ENCODE peak calls at places on chromosome 1, in seven cellular contexts. One of them, this sample, is unnamed.

GRCh38 chr1:30388386-30388785 is 335.0 kb downstream of the MATN1 start:
- DNase-seq in Panc1: no peak
- DNase-seq in K562: no peak
- DNase-seq in HepG2: no peak
- DNase-seq in SK-N-SH: no peak
- DNase-seq in H1: no peak
- DNase-seq in GM12878: no peak
- DNase-seq in this sample: no peak

GRCh38 chr1:245378352-245379144 is 223.8 kb downstream of the KIF26B start:
- DNase-seq in GM12878: no peak
- DNase-seq in HepG2: no peak
- DNase-seq in H1: no peak
- DNase-seq in SK-N-SH: peak
- DNase-seq in K562: no peak
- DNase-seq in Panc1: no peak
- DNase-seq in this sample: no peak

GRCh38 chr1:62107923-62108322 is 86.7 kb upstream of the L1TD1 start:
- DNase-seq in HepG2: no peak
- DNase-seq in H1: no peak
- DNase-seq in Panc1: no peak
- DNase-seq in GM12878: no peak
- DNase-seq in SK-N-SH: no peak
- DNase-seq in K562: no peak
- DNase-seq in this sample: no peak

GRCh38 chr1:208048904-208049303 is 138.0 kb upstream of the CD34 start:
- DNase-seq in K562: no peak
- DNase-seq in SK-N-SH: no peak
- DNase-seq in GM12878: no peak
- DNase-seq in HepG2: no peak
- DNase-seq in H1: no peak
- DNase-seq in Panc1: no peak
- DNase-seq in this sample: no peak

GRCh38 chr1:243461700-243462099 is 205.9 kb downstream of the SDCCAG8 start:
- DNase-seq in GM12878: no peak
- DNase-seq in HepG2: no peak
- DNase-seq in Panc1: no peak
- DNase-seq in SK-N-SH: no peak
- DNase-seq in H1: peak
- DNase-seq in K562: no peak
- DNase-seq in this sample: no peak

GRCh38 chr1:167443757-167444156 is 74.6 kb downstream of the CD247 start:
- DNase-seq in K562: no peak
- DNase-seq in SK-N-SH: no peak
- DNase-seq in H1: peak
- DNase-seq in HepG2: no peak
- DNase-seq in Panc1: no peak
- DNase-seq in GM12878: no peak
- DNase-seq in this sample: no peak

GRCh38 chr1:1968767-1969504 is 34.6 kb downstream of the CFAP74 start:
- DNase-seq in HepG2: no peak
- DNase-seq in Panc1: no peak
- DNase-seq in SK-N-SH: no peak
- DNase-seq in K562: no peak
- DNase-seq in GM12878: no peak
- DNase-seq in H1: no peak
- DNase-seq in this sample: peak

GRCh38 chr1:53982762-53983101 is 35.3 kb downstream of the LDLRAD1 start:
- DNase-seq in H1: no peak
- DNase-seq in HepG2: no peak
- DNase-seq in Panc1: no peak
- DNase-seq in SK-N-SH: no peak
- DNase-seq in GM12878: no peak
- DNase-seq in K562: no peak
- DNase-seq in this sample: no peak

GRCh38 chr1:3242408-3243270 is 173.6 kb downstream of the PRDM16 start:
- DNase-seq in K562: no peak
- DNase-seq in GM12878: no peak
- DNase-seq in Panc1: no peak
- DNase-seq in SK-N-SH: no peak
- DNase-seq in HepG2: no peak
- DNase-seq in H1: no peak
- DNase-seq in this sample: no peak

GRCh38 chr1:202501281-202501680 is 152.8 kb downstream of the PPP1R12B start:
- DNase-seq in Panc1: peak
- DNase-seq in H1: no peak
- DNase-seq in K562: peak
- DNase-seq in GM12878: no peak
- DNase-seq in SK-N-SH: peak
- DNase-seq in HepG2: peak
- DNase-seq in this sample: peak

GRCh38 chr1:243748706-243749283 is 101.2 kb downstream of the AKT3 start:
- DNase-seq in SK-N-SH: peak
- DNase-seq in H1: no peak
- DNase-seq in HepG2: peak
- DNase-seq in GM12878: peak
- DNase-seq in K562: peak
- DNase-seq in Panc1: peak
- DNase-seq in this sample: peak

GRCh38 chr1:96416111-96416595 is 305.4 kb upstream of the PTBP2 start:
- DNase-seq in H1: no peak
- DNase-seq in K562: no peak
- DNase-seq in SK-N-SH: peak
- DNase-seq in Panc1: peak
- DNase-seq in HepG2: no peak
- DNase-seq in GM12878: no peak
- DNase-seq in this sample: no peak

GRCh38 chr1:1168451-1169411 is 4.9 kb upstream of the TTLL10 start:
- DNase-seq in Panc1: no peak
- DNase-seq in HepG2: peak
- DNase-seq in K562: no peak
- DNase-seq in H1: peak
- DNase-seq in GM12878: no peak
- DNase-seq in SK-N-SH: no peak
- DNase-seq in this sample: no peak

GRCh38 chr1:165403835-165404482 is 41.0 kb downstream of the RXRG start:
- DNase-seq in HepG2: peak
- DNase-seq in GM12878: no peak
- DNase-seq in H1: peak
- DNase-seq in SK-N-SH: peak
- DNase-seq in K562: peak
- DNase-seq in Panc1: no peak
- DNase-seq in this sample: peak

GRCh38 chr1:227058321-227058751 is 118.2 kb downstream of the COQ8A start:
- DNase-seq in SK-N-SH: no peak
- DNase-seq in K562: no peak
- DNase-seq in H1: no peak
- DNase-seq in GM12878: no peak
- DNase-seq in Panc1: no peak
- DNase-seq in HepG2: no peak
- DNase-seq in this sample: no peak

GRCh38 chr1:68328485-68328884 is 96.2 kb upstream of the WLS start:
- DNase-seq in GM12878: no peak
- DNase-seq in HepG2: no peak
- DNase-seq in Panc1: no peak
- DNase-seq in H1: no peak
- DNase-seq in K562: no peak
- DNase-seq in SK-N-SH: no peak
- DNase-seq in this sample: no peak

GRCh38 chr1:241507189-241507820 is 12.2 kb downstream of the FH start:
- DNase-seq in H1: no peak
- DNase-seq in GM12878: no peak
- DNase-seq in SK-N-SH: no peak
- DNase-seq in K562: no peak
- DNase-seq in Panc1: no peak
- DNase-seq in HepG2: no peak
- DNase-seq in this sample: no peak

GRCh38 chr1:9539829-9540550 is 725 bp downstream of the SLC25A33 start:
- DNase-seq in SK-N-SH: peak
- DNase-seq in H1: peak
- DNase-seq in K562: peak
- DNase-seq in HepG2: no peak
- DNase-seq in GM12878: no peak
- DNase-seq in Panc1: no peak
- DNase-seq in this sample: no peak

GRCh38 chr1:53557830-53558784 is 98.9 kb downstream of the DMRTB1 start:
- DNase-seq in Panc1: no peak
- DNase-seq in GM12878: no peak
- DNase-seq in K562: no peak
- DNase-seq in SK-N-SH: peak
- DNase-seq in HepG2: no peak
- DNase-seq in H1: no peak
- DNase-seq in this sample: no peak

GRCh38 chr1:190178827-190179226 is 298.8 kb downstream of the BRINP3 start:
- DNase-seq in GM12878: no peak
- DNase-seq in Panc1: no peak
- DNase-seq in K562: no peak
- DNase-seq in SK-N-SH: no peak
- DNase-seq in HepG2: no peak
- DNase-seq in H1: no peak
- DNase-seq in this sample: no peak

DNA sequence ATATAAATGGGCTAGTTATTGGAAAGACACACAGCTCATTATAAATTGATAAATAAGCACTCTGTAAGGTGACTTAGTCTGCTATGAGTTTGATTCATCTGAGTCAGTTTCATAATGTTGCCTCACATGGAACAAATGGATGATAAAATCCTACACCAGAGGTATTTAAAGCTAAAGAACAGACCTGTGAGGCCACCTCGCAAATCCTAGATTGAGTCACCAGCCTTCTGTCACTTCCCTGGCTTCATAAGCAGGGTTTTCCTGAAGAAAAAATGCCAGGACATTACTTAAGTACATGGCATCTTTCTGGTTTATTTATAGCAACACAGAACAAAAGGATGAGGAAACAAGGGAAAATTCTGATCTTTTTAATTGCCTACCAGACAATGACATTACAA is 18.4 kb downstream of the CD2 start:
- DNase-seq in Panc1: no peak
- DNase-seq in SK-N-SH: no peak
- DNase-seq in K562: no peak
- DNase-seq in HepG2: no peak
- DNase-seq in GM12878: no peak
- DNase-seq in H1: no peak
- DNase-seq in this sample: no peak
- TF ChIP-seq SIN3A in Panc1: no peak
- TF ChIP-seq SIN3A in SK-N-SH: no peak
- TF ChIP-seq SIN3A in K562: no peak
- TF ChIP-seq SIN3A in HepG2: no peak
- TF ChIP-seq SIN3A in GM12878: no peak
- TF ChIP-seq SIN3A in H1: no peak
- TF ChIP-seq SIN3A in this sample: no peak

GRCh38 chr1:11721301-11721700 is 14.6 kb upstream of the AGTRAP start:
- DNase-seq in GM12878: no peak
- DNase-seq in SK-N-SH: no peak
- DNase-seq in Panc1: no peak
- DNase-seq in K562: no peak
- DNase-seq in H1: no peak
- DNase-seq in HepG2: no peak
- DNase-seq in this sample: no peak

GRCh38 chr1:11714831-11715574 is 20.9 kb upstream of the AGTRAP start:
- DNase-seq in Panc1: no peak
- DNase-seq in K562: no peak
- DNase-seq in GM12878: no peak
- DNase-seq in HepG2: no peak
- DNase-seq in SK-N-SH: no peak
- DNase-seq in H1: no peak
- DNase-seq in this sample: no peak

GRCh38 chr1:11720523-11720922 is 15.4 kb upstream of the AGTRAP start:
- DNase-seq in H1: no peak
- DNase-seq in GM12878: no peak
- DNase-seq in K562: no peak
- DNase-seq in Panc1: no peak
- DNase-seq in HepG2: no peak
- DNase-seq in SK-N-SH: no peak
- DNase-seq in this sample: no peak

GRCh38 chr1:11719313-11720032 is 16.5 kb upstream of the AGTRAP start:
- DNase-seq in Panc1: no peak
- DNase-seq in GM12878: no peak
- DNase-seq in H1: peak
- DNase-seq in SK-N-SH: peak
- DNase-seq in K562: peak
- DNase-seq in HepG2: no peak
- DNase-seq in this sample: no peak

GRCh38 chr1:11720033-11720376 is 15.9 kb upstream of the AGTRAP start:
- DNase-seq in HepG2: no peak
- DNase-seq in K562: no peak
- DNase-seq in SK-N-SH: no peak
- DNase-seq in H1: no peak
- DNase-seq in Panc1: no peak
- DNase-seq in GM12878: no peak
- DNase-seq in this sample: no peak
- TF ChIP-seq SIN3A in HepG2: no peak
- TF ChIP-seq SIN3A in K562: no peak
- TF ChIP-seq SIN3A in SK-N-SH: no peak
- TF ChIP-seq SIN3A in H1: no peak
- TF ChIP-seq SIN3A in Panc1: no peak
- TF ChIP-seq SIN3A in GM12878: no peak
- TF ChIP-seq SIN3A in this sample: no peak

GRCh38 chr1:36273024-36273423 is 33.1 kb upstream of the SH3D21 start:
- DNase-seq in K562: peak
- DNase-seq in HepG2: no peak
- DNase-seq in GM12878: no peak
- DNase-seq in Panc1: no peak
- DNase-seq in H1: no peak
- DNase-seq in SK-N-SH: no peak
- DNase-seq in this sample: no peak
- TF ChIP-seq SIN3A in K562: no peak
- TF ChIP-seq SIN3A in HepG2: no peak
- TF ChIP-seq SIN3A in GM12878: no peak
- TF ChIP-seq SIN3A in Panc1: no peak
- TF ChIP-seq SIN3A in H1: no peak
- TF ChIP-seq SIN3A in SK-N-SH: no peak
- TF ChIP-seq SIN3A in this sample: no peak

DNA sequence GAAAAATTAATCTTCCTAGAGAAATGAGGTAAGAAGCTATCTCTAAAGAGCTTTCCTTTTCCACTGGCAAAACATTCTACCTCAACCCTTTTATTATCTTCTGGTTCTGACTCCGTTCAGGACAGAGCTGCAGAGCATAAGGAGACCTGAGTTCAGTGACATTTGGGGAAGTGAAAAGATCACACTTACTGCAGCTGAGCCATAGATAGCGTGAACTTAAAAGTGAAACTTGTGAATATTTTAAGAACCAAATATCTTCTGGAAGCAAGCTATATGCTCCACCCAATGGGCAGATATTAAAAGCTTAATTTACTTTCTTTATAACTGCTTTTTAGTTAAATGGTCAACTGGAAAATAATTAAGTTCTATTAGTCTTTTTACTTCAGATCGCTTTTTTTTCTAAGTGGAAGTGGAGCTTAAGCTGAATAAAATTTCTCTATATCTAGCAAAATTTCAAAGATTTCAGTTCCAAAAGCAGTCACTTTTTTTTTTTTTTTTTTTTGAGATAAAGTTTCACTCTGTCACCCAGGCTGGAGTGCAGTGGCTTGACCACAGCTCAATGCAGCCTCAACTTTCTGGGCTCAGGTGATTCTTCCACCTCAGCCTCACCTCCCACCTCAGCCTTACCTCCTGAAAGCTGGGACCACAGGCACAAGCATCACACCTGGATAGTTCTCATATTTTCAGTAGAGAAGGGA is 11.9 kb downstream of the PTPN22 start:
- DNase-seq in Panc1: no peak
- DNase-seq in GM12878: peak
- DNase-seq in H1: no peak
- DNase-seq in HepG2: no peak
- DNase-seq in SK-N-SH: no peak
- DNase-seq in K562: no peak
- DNase-seq in this sample: no peak
- TF ChIP-seq SIN3A in Panc1: no peak
- TF ChIP-seq SIN3A in GM12878: no peak
- TF ChIP-seq SIN3A in H1: no peak
- TF ChIP-seq SIN3A in HepG2: no peak
- TF ChIP-seq SIN3A in SK-N-SH: no peak
- TF ChIP-seq SIN3A in K562: no peak
- TF ChIP-seq SIN3A in this sample: no peak

This sample was measured in HCT116.